ENCODE peak calls at places on chromosomes 3 and 15, in eight cellular contexts. One of them, this sample, is unnamed. For H3K4me1, the result is how much of the 10 kb centered on the place peaks cover.

GRCh38 chr15:88256261-88257230 is at the start of gene NTRK3:
- DNase-seq in heart left ventricle: no peak
- DNase-seq in aorta: no peak
- DNase-seq in adrenal gland: no peak
- DNase-seq in PC-3: no peak
- DNase-seq in heart right ventricle: no peak
- DNase-seq in vagina: no peak
- DNase-seq in suprapubic skin: no peak
- DNase-seq in this sample: no peak

GRCh38 chr3:56135941-56136340 is 332.3 kb downstream of the ERC2 start:
- DNase-seq in heart left ventricle: no peak
- DNase-seq in aorta: no peak
- DNase-seq in adrenal gland: no peak
- DNase-seq in PC-3: no peak
- DNase-seq in heart right ventricle: no peak
- DNase-seq in vagina: no peak
- DNase-seq in suprapubic skin: no peak
- DNase-seq in this sample: no peak

GRCh38 chr15:51576451-51576850 is 46.1 kb downstream of the DMXL2 start:
- DNase-seq in heart left ventricle: no peak
- DNase-seq in aorta: no peak
- DNase-seq in adrenal gland: no peak
- DNase-seq in PC-3: no peak
- DNase-seq in heart right ventricle: no peak
- DNase-seq in vagina: no peak
- DNase-seq in suprapubic skin: no peak
- DNase-seq in this sample: no peak

GRCh38 chr3:127208483-127209100 is 15.7 kb downstream of the PRR23E start:
- DNase-seq in heart left ventricle: no peak
- DNase-seq in aorta: no peak
- DNase-seq in adrenal gland: no peak
- DNase-seq in PC-3: no peak
- DNase-seq in heart right ventricle: no peak
- DNase-seq in vagina: no peak
- DNase-seq in suprapubic skin: peak
- DNase-seq in this sample: peak

GRCh38 chr3:46318207-46318606 is 35.7 kb upstream of the CCR2 start:
- DNase-seq in heart left ventricle: no peak
- DNase-seq in aorta: no peak
- DNase-seq in adrenal gland: no peak
- DNase-seq in PC-3: no peak
- DNase-seq in heart right ventricle: no peak
- DNase-seq in vagina: no peak
- DNase-seq in suprapubic skin: no peak
- DNase-seq in this sample: no peak

GRCh38 chr3:47433796-47434195 is 41.9 kb downstream of the SCAP start:
- DNase-seq in heart left ventricle: no peak
- DNase-seq in aorta: no peak
- DNase-seq in adrenal gland: no peak
- DNase-seq in PC-3: peak
- DNase-seq in heart right ventricle: no peak
- DNase-seq in vagina: no peak
- DNase-seq in suprapubic skin: no peak
- DNase-seq in this sample: no peak

GRCh38 chr15:50669611-50670010 is 17.0 kb downstream of the TRPM7 start:
- DNase-seq in heart left ventricle: no peak
- DNase-seq in aorta: no peak
- DNase-seq in adrenal gland: no peak
- DNase-seq in PC-3: no peak
- DNase-seq in heart right ventricle: no peak
- DNase-seq in vagina: no peak
- DNase-seq in suprapubic skin: no peak
- DNase-seq in this sample: no peak

GRCh38 chr15:70852501-70853269 is 1.3 kb downstream of the LARP6 start:
- DNase-seq in heart left ventricle: peak
- DNase-seq in aorta: no peak
- DNase-seq in adrenal gland: no peak
- DNase-seq in PC-3: peak
- DNase-seq in heart right ventricle: no peak
- DNase-seq in vagina: no peak
- DNase-seq in suprapubic skin: no peak
- DNase-seq in this sample: no peak

GRCh38 chr3:120561251-120562045 is 34.7 kb upstream of the NDUFB4 start:
- DNase-seq in heart left ventricle: peak
- DNase-seq in aorta: peak
- DNase-seq in adrenal gland: peak
- DNase-seq in PC-3: peak
- DNase-seq in heart right ventricle: peak
- DNase-seq in vagina: no peak
- DNase-seq in suprapubic skin: peak
- DNase-seq in this sample: peak

GRCh38 chr3:52874869-52875588 is 22.3 kb downstream of the STIMATE start:
- DNase-seq in heart left ventricle: no peak
- DNase-seq in aorta: no peak
- DNase-seq in adrenal gland: no peak
- DNase-seq in PC-3: no peak
- DNase-seq in heart right ventricle: no peak
- DNase-seq in vagina: no peak
- DNase-seq in suprapubic skin: no peak
- DNase-seq in this sample: no peak

GRCh38 chr3:37017683-37018082 is 24.4 kb downstream of the MLH1 start:
- DNase-seq in heart left ventricle: peak
- DNase-seq in aorta: no peak
- DNase-seq in adrenal gland: no peak
- DNase-seq in PC-3: no peak
- DNase-seq in heart right ventricle: no peak
- DNase-seq in vagina: no peak
- DNase-seq in suprapubic skin: no peak
- DNase-seq in this sample: no peak

GRCh38 chr3:117019082-117019713 is 309.6 kb downstream of the TUSC7 start:
- DNase-seq in heart left ventricle: peak
- DNase-seq in aorta: peak
- DNase-seq in adrenal gland: peak
- DNase-seq in PC-3: peak
- DNase-seq in heart right ventricle: peak
- DNase-seq in vagina: no peak
- DNase-seq in suprapubic skin: no peak
- DNase-seq in this sample: peak

GRCh38 chr15:85633859-85634258 is 160.9 kb downstream of the KLHL25 start:
- DNase-seq in heart left ventricle: no peak
- DNase-seq in aorta: no peak
- DNase-seq in adrenal gland: no peak
- DNase-seq in PC-3: no peak
- DNase-seq in heart right ventricle: no peak
- DNase-seq in vagina: no peak
- DNase-seq in suprapubic skin: no peak
- DNase-seq in this sample: no peak

GRCh38 chr3:9022305-9022985 is 59.2 kb upstream of the RAD18 start:
- DNase-seq in heart left ventricle: no peak
- DNase-seq in aorta: no peak
- DNase-seq in adrenal gland: no peak
- DNase-seq in PC-3: no peak
- DNase-seq in heart right ventricle: no peak
- DNase-seq in vagina: no peak
- DNase-seq in suprapubic skin: no peak
- DNase-seq in this sample: no peak

GRCh38 chr3:134366221-134366927 is 7.9 kb downstream of the AMOTL2 start:
- DNase-seq in heart left ventricle: no peak
- DNase-seq in aorta: peak
- DNase-seq in adrenal gland: no peak
- DNase-seq in PC-3: no peak
- DNase-seq in heart right ventricle: peak
- DNase-seq in vagina: no peak
- DNase-seq in suprapubic skin: peak
- DNase-seq in this sample: no peak
- H3K4me1 ChIP-seq in heart left ventricle: half or more
- H3K4me1 ChIP-seq in aorta: under half
- H3K4me1 ChIP-seq in adrenal gland: under half
- H3K4me1 ChIP-seq in PC-3: under half
- H3K4me1 ChIP-seq in heart right ventricle: half or more
- H3K4me1 ChIP-seq in vagina: half or more
- H3K4me1 ChIP-seq in suprapubic skin: half or more
- H3K4me1 ChIP-seq in this sample: under half

DNA sequence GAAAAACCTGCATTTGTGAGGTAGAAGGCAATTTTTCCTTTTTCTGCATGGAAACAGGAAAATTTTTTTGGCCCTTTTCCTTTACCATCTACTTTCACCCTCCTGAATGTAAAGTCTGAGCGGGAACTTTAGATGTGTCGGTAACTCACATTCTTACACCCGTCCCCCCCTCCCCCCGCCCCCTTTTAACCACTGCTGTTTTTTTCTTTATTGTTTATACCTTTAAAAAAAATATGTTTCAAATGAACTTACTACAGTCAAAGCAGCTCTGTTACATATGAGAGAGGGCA is 487 bp upstream of the HES1 start:
- DNase-seq in heart left ventricle: no peak
- DNase-seq in aorta: no peak
- DNase-seq in adrenal gland: no peak
- DNase-seq in PC-3: peak
- DNase-seq in heart right ventricle: no peak
- DNase-seq in vagina: no peak
- DNase-seq in suprapubic skin: no peak
- DNase-seq in this sample: no peak
- H3K4me1 ChIP-seq in heart left ventricle: half or more
- H3K4me1 ChIP-seq in aorta: under half
- H3K4me1 ChIP-seq in adrenal gland: under half
- H3K4me1 ChIP-seq in PC-3: half or more
- H3K4me1 ChIP-seq in heart right ventricle: half or more
- H3K4me1 ChIP-seq in vagina: under half
- H3K4me1 ChIP-seq in suprapubic skin: half or more
- H3K4me1 ChIP-seq in this sample: under half

DNA sequence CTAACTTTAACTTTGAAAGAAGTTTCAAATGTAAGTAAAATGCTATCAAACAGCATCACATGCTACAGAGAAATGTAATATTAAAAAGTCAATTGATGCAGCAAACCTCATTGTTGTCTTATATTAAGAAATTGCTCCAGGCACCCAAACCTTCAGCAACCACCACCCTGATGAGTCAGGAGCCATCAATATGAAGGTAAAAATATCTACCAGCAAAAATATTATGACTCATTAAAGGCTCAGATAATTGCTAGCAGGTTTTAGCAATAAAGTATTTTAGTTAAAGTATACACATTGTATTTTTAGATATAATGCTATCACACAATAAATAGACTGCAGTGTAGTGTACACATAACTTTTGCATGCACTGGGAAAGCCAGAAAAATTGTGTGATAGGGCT is 746.4 kb downstream of the ZPLD1 start:
- DNase-seq in heart left ventricle: no peak
- DNase-seq in aorta: no peak
- DNase-seq in adrenal gland: no peak
- DNase-seq in PC-3: peak
- DNase-seq in heart right ventricle: no peak
- DNase-seq in vagina: no peak
- DNase-seq in suprapubic skin: no peak
- DNase-seq in this sample: no peak
- H3K4me1 ChIP-seq in heart left ventricle: under half
- H3K4me1 ChIP-seq in aorta: under half
- H3K4me1 ChIP-seq in adrenal gland: under half
- H3K4me1 ChIP-seq in PC-3: under half
- H3K4me1 ChIP-seq in heart right ventricle: under half
- H3K4me1 ChIP-seq in vagina: under half
- H3K4me1 ChIP-seq in suprapubic skin: under half
- H3K4me1 ChIP-seq in this sample: under half

DNA sequence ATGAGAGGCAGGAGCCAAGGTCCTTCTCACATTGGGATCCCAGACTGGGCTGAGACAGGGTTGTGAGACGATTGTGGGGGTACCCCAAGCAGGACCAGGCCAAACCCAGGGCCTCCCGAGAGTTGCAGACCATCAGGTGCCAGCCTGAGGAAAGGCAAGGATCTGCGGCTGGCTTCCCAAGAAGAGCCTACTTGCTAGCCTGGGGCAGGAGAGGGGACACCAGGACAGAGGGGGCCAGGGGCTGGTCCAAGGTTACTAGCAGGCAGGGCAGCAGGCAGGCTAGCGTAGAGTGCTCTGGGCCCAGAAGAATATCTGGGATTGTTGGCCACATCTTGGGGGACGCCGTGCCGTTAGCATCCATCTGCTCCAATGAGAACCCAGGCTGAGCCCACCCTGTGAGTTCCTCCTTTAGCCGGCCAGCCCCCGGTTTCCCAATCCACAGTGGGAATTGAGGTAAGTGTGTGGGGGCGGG is 546 bp downstream of the CISH start:
- DNase-seq in heart left ventricle: no peak
- DNase-seq in aorta: no peak
- DNase-seq in adrenal gland: no peak
- DNase-seq in PC-3: no peak
- DNase-seq in heart right ventricle: no peak
- DNase-seq in vagina: no peak
- DNase-seq in suprapubic skin: no peak
- DNase-seq in this sample: no peak
- H3K4me1 ChIP-seq in heart left ventricle: half or more
- H3K4me1 ChIP-seq in aorta: under half
- H3K4me1 ChIP-seq in adrenal gland: under half
- H3K4me1 ChIP-seq in PC-3: under half
- H3K4me1 ChIP-seq in heart right ventricle: half or more
- H3K4me1 ChIP-seq in vagina: half or more
- H3K4me1 ChIP-seq in suprapubic skin: half or more
- H3K4me1 ChIP-seq in this sample: under half

GRCh38 chr3:177354461-177354860 is 157.2 kb upstream of the TBL1XR1 start:
- DNase-seq in heart left ventricle: no peak
- DNase-seq in aorta: no peak
- DNase-seq in adrenal gland: no peak
- DNase-seq in PC-3: no peak
- DNase-seq in heart right ventricle: no peak
- DNase-seq in vagina: no peak
- DNase-seq in suprapubic skin: no peak
- DNase-seq in this sample: no peak

GRCh38 chr3:177358968-177359600 is 161.8 kb upstream of the TBL1XR1 start:
- DNase-seq in heart left ventricle: peak
- DNase-seq in aorta: peak
- DNase-seq in adrenal gland: peak
- DNase-seq in PC-3: peak
- DNase-seq in heart right ventricle: peak
- DNase-seq in vagina: no peak
- DNase-seq in suprapubic skin: peak
- DNase-seq in this sample: peak

GRCh38 chr3:177358085-177358967 is 161.0 kb upstream of the TBL1XR1 start:
- DNase-seq in heart left ventricle: peak
- DNase-seq in aorta: peak
- DNase-seq in adrenal gland: peak
- DNase-seq in PC-3: peak
- DNase-seq in heart right ventricle: peak
- DNase-seq in vagina: peak
- DNase-seq in suprapubic skin: peak
- DNase-seq in this sample: peak

GRCh38 chr3:177357352-177358084 is 160.2 kb upstream of the TBL1XR1 start:
- DNase-seq in heart left ventricle: peak
- DNase-seq in aorta: peak
- DNase-seq in adrenal gland: peak
- DNase-seq in PC-3: peak
- DNase-seq in heart right ventricle: peak
- DNase-seq in vagina: no peak
- DNase-seq in suprapubic skin: no peak
- DNase-seq in this sample: peak

DNA sequence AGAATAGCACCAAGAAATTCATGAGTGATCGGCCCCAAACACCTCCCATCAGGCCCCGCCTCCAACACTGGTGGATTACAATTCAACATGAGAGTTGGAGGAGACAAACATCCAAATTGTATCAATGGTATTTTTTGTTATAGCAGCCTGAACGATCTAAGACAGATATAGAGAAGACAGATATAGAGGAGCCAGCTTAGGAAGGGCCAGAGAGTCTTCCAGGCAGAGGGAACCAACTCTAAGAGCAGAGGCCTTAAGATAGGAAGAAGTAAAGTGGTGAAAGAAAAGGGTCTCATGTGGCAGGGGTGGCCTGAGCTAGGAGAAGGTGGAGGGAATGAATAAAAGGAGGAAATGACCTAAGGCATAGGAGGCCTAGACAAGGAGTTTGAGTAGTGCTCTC is 158.8 kb upstream of the TBL1XR1 start:
- DNase-seq in heart left ventricle: no peak
- DNase-seq in aorta: no peak
- DNase-seq in adrenal gland: no peak
- DNase-seq in PC-3: no peak
- DNase-seq in heart right ventricle: no peak
- DNase-seq in vagina: no peak
- DNase-seq in suprapubic skin: no peak
- DNase-seq in this sample: no peak
- H3K4me1 ChIP-seq in heart left ventricle: under half
- H3K4me1 ChIP-seq in aorta: under half
- H3K4me1 ChIP-seq in adrenal gland: under half
- H3K4me1 ChIP-seq in PC-3: under half
- H3K4me1 ChIP-seq in heart right ventricle: under half
- H3K4me1 ChIP-seq in vagina: under half
- H3K4me1 ChIP-seq in suprapubic skin: under half
- H3K4me1 ChIP-seq in this sample: under half